ENCODE peak calls at places on chromosomes 16 and 17, in seven cellular contexts. F is H1, L is GM12892, R is GM12878, A is K562, Z is SK-N-SH, U is HepG2. E is an unnamed sample.

GRCh38 chr17:81735181-81736102 is 23.4 kb downstream of the SLC25A10 start:
- DNase-seq in F (no peak), L (no peak), R (peak), A (peak), Z (no peak), U (no peak), E (no peak)

GRCh38 chr17:83171661-83172060 is 92.3 kb downstream of the METRNL start:
- DNase-seq in F (no peak), L (no peak), R (no peak), A (peak), Z (peak), U (no peak), E (no peak)

GRCh38 chr17:81331527-81332043 is 36.5 kb upstream of the SLC38A10 start:
- DNase-seq in F (no peak), L (no peak), R (no peak), A (peak), Z (peak), U (no peak), E (no peak)

GRCh38 chr16:50594332-50595260 is 46.4 kb downstream of the NKD1 start:
- DNase-seq in F (no peak), L (no peak), R (no peak), A (no peak), Z (no peak), U (no peak), E (no peak)

GRCh38 chr17:83078378-83079339 is 750 bp upstream of the METRNL start:
- DNase-seq in F (no peak), L (no peak), R (no peak), A (peak), Z (peak), U (no peak), E (no peak)

GRCh38 chr16:23424292-23424958 is 28.6 kb downstream of the COG7 start:
- DNase-seq in F (no peak), L (no peak), R (no peak), A (no peak), Z (no peak), U (no peak), E (no peak)

GRCh38 chr17:58452738-58453137 is 35.4 kb upstream of the RNF43 start:
- DNase-seq in F (no peak), L (no peak), R (no peak), A (no peak), Z (no peak), U (no peak), E (no peak)

GRCh38 chr17:5203178-5203907 is 11.7 kb upstream of the ZNF594 start:
- DNase-seq in F (no peak), L (no peak), R (no peak), A (no peak), Z (no peak), U (no peak), E (no peak)

GRCh38 chr16:47053895-47054294 is 80.4 kb upstream of the DNAJA2 start:
- DNase-seq in F (no peak), L (no peak), R (no peak), A (no peak), Z (no peak), U (no peak), E (no peak)

GRCh38 chr17:61345825-61346628 is 53.6 kb upstream of the TBX2 start:
- DNase-seq in F (no peak), L (no peak), R (no peak), A (no peak), Z (no peak), U (no peak), E (no peak)

DNA sequence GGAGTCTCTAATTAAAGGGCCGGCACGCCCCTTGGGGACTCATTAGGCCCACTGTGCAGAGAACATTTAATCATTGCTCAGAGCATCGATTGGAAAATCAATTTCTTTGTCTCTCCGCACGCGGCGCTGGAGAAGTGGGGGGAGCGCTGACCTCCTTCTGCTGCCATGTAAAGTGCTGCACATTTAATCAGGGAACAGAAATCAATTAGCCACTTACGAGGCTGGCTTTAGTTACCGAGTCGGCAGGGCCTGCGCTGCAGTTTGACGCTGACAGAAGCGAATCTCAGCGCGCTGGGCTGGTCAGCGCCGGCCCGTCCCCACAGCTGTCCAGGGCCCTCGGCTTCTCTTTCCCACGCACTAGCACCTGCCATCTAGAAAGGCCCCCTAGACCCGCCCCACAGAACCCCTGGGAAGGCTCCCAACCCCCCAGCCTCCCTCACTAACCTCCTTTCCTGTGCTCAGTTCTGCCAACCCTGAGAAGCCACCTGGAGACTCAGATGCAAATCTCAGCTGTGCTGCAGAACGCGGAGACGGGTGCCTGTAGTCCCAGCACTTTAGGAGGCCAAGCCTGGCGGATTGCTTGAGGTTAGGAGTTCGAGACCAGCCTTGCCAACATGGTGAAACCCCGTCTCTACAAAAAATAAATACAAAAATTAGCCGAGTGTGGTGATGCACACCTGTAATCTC is 20.3 kb upstream of the C1QL1 start:
- DNase-seq in F (no peak), L (no peak), R (no peak), A (no peak), Z (no peak), U (no peak), E (no peak)
- TF ChIP-seq TAF1 in F (no peak), L (no peak), R (no peak), A (no peak), Z (no peak), U (no peak), E (no peak)

GRCh38 chr17:63837962-63838585 is 4.4 kb downstream of the SMARCD2 start:
- DNase-seq in F (no peak), L (no peak), R (no peak), A (no peak), Z (no peak), U (no peak), E (no peak)

GRCh38 chr17:63840591-63841349 is 1.7 kb downstream of the SMARCD2 start:
- DNase-seq in F (no peak), L (no peak), R (no peak), A (no peak), Z (no peak), U (no peak), E (no peak)

GRCh38 chr17:63837480-63837879 is 5.0 kb downstream of the SMARCD2 start:
- DNase-seq in F (no peak), L (no peak), R (no peak), A (no peak), Z (no peak), U (no peak), E (no peak)

GRCh38 chr17:63836811-63837210 is 5.7 kb downstream of the SMARCD2 start:
- DNase-seq in F (no peak), L (no peak), R (no peak), A (no peak), Z (no peak), U (no peak), E (no peak)

DNA sequence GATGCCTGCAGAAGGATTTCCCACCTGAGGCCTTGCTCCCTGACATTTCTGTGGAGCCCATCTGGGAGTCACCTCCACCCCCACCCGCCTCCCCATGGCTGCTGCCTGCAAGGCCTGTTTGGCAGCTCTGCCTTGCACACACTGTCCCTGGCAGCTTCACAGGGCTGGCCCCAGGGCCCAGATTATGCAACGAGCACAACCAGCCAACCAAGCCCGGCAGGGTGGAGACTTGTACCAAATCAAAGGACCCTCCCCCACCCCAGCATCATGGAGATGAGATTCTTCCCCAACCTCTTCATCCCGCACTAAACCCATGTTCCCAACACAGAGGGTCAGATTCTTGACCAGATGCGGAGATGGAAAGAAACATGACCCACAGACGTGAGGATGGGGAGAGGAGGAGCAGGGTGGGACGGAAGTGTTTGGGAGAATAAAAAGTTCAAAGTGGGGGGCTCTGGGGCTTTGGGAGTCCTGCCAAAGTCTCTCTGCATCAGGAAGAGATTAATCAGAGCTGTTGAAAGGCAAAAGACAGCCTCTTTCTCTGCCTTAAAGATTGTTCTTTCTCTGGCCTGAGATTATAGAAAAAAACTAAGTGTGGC is 3.8 kb downstream of the SMARCD2 start:
- DNase-seq in F (no peak), L (no peak), R (no peak), A (no peak), Z (no peak), U (no peak), E (no peak)
- TF ChIP-seq TAF1 in F (no peak), L (no peak), R (no peak), A (no peak), Z (no peak), U (no peak), E (no peak)

GRCh38 chr17:32553168-32553567 is 66.4 kb downstream of the CDK5R1 start:
- DNase-seq in F (no peak), L (no peak), R (no peak), A (no peak), Z (no peak), U (no peak), E (no peak)
- TF ChIP-seq TAF1 in F (no peak), L (no peak), R (no peak), A (no peak), Z (no peak), U (no peak), E (no peak)

DNA sequence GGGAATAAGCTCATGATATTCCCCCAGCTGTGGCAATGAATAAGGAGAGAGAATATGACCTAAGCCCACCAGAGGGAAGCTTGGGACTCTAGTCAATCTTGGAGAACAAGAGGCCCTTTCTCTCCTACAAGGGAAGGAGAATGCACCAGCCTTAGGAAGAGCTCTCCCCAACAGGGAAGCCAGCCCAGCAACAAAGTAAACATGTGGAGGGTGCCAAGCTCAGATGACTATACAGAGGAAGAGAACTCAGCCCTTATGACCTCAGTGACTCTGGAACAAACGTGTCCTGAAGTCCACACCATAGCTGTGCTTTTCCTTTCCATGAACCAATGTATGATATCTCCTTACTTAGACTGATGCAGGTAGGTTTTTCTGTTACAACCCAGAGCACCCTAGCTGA is 219.7 kb downstream of the GSG1L start:
- DNase-seq in F (no peak), L (no peak), R (no peak), A (no peak), Z (no peak), U (no peak), E (no peak)
- TF ChIP-seq TAF1 in F (no peak), L (no peak), R (no peak), A (no peak), Z (no peak), U (no peak), E (no peak)